ENCODE peak calls at places on chromosomes 13 and 19, in eight cellular contexts. R is GM23248, O is SK-N-SH, Q is OCI-LY7, M is GM23338, D is HCT116, U is PC-3, A is PC-9. G is an unnamed sample.
A peak's percentile ranks its signal among the peaks of the same experiment; 100 is the strongest.

GRCh38 chr19:57269515-57270250 is 10.6 kb upstream of the ZNF460 start:
- DNase-seq in D (no peak), U (peak; percentile 95), M (no peak), A (peak; percentile 77), O (peak; percentile 7), Q (peak; percentile 57), R (peak; percentile 93), G (peak; percentile 17)

GRCh38 chr13:76271728-76272232 is 614.4 kb downstream of the KCTD12 start:
- DNase-seq in Q (no peak), D (no peak), A (no peak), R (no peak), O (no peak), M (no peak), U (no peak), G (no peak)

GRCh38 chr13:42333613-42334328 is 61.8 kb downstream of the AKAP11 start:
- DNase-seq in U (peak; percentile 62), A (no peak), M (peak; percentile 80), D (no peak), R (peak; percentile 42), O (no peak), Q (peak; percentile 33), G (peak; percentile 43)

GRCh38 chr13:28489975-28490550 is 4.9 kb downstream of the FLT1 start:
- DNase-seq in U (no peak), O (no peak), M (no peak), D (no peak), R (no peak), Q (no peak), A (no peak), G (no peak)

GRCh38 chr19:5993516-5994406 is 15.8 kb upstream of the RANBP3 start:
- DNase-seq in O (peak; percentile 93), Q (no peak), U (peak; percentile 30), A (no peak), M (no peak), D (no peak), R (no peak), G (no peak)

GRCh38 chr13:99982021-99982740 is 597 bp downstream of the ZIC2 start:
- DNase-seq in Q (no peak), O (peak; percentile 55), R (peak; percentile 52), M (peak; percentile 50), A (no peak), U (no peak), D (no peak), G (peak; percentile 44)

GRCh38 chr19:27793128-27793643 is 1419.8 kb downstream of the UQCRFS1 start:
- DNase-seq in R (peak; percentile 89), M (peak; percentile 95), O (peak; percentile 65), U (peak; percentile 89), Q (peak; percentile 89), D (peak; percentile 90), A (peak; percentile 88), G (peak; percentile 83)

GRCh38 chr13:30334663-30335386 is 27.5 kb upstream of the KATNAL1 start:
- DNase-seq in Q (peak; percentile 60), U (peak; percentile 44), A (no peak), O (peak; percentile 38), M (peak; percentile 82), D (peak; percentile 59), R (peak; percentile 18), G (no peak)

GRCh38 chr13:34044660-34045080 is 226.7 kb downstream of the RFC3 start:
- DNase-seq in D (peak; percentile 69), U (peak; percentile 88), O (no peak), Q (no peak), A (peak; percentile 93), M (no peak), R (peak; percentile 80), G (no peak)

GRCh38 chr13:103282571-103283450 is 216.6 kb upstream of the SLC10A2 start:
- DNase-seq in D (no peak), R (peak; percentile 8), A (peak; percentile 98), O (no peak), Q (no peak), M (no peak), U (peak; percentile 86), G (peak; percentile 30)

GRCh38 chr13:103277959-103278673 is 211.9 kb upstream of the SLC10A2 start:
- DNase-seq in U (no peak), D (no peak), M (no peak), A (no peak), O (no peak), Q (no peak), R (no peak), G (no peak)

GRCh38 chr13:103287659-103288058 is 221.4 kb upstream of the SLC10A2 start:
- DNase-seq in Q (no peak), D (no peak), M (no peak), A (peak; percentile 50), R (no peak), O (no peak), U (peak; percentile 70), G (no peak)

GRCh38 chr13:103288114-103288513 is 221.9 kb upstream of the SLC10A2 start:
- DNase-seq in O (no peak), M (no peak), D (no peak), A (no peak), R (no peak), U (no peak), Q (no peak), G (no peak)

DNA sequence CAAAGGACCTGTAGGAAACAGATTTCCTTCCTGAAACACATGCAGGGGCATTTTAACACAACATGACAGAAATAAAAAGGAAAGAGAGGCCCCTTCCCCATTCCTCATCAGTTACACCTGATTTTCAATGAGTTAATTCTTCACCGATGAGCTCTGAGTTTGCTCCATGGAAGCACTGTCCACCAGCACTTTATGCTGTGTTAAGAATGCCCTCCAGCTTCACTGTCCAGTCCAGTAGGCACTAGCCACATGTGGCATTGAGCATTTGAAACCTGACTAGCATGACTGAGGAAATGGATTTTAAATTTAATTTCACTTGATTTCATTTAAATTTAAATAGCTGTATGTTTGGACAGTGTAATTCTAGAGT is 217.2 kb upstream of the SLC10A2 start:
- DNase-seq in R (no peak), Q (no peak), O (peak; percentile 17), U (no peak), D (no peak), A (no peak), M (no peak), G (no peak)
- H3K27ac ChIP-seq in R (no peak overlapping the region), Q (no peak overlapping the region), O (no peak overlapping the region), U (peak overlapping the region; percentile 97), D (no peak overlapping the region), A (peak overlapping the region; percentile 98), M (no peak overlapping the region), G (peak overlapping the region; percentile 63)

GRCh38 chr19:37563518-37563917 is 31.1 kb downstream of the ZNF571 start:
- DNase-seq in M (no peak), A (no peak), U (no peak), D (no peak), O (no peak), R (no peak), Q (no peak), G (no peak)
- H3K4me3 ChIP-seq in M (no peak overlapping the region), A (no peak overlapping the region), U (no peak overlapping the region), D (no peak overlapping the region), O (no peak overlapping the region), R (no peak overlapping the region), Q (no peak overlapping the region), G (no peak overlapping the region)

DNA sequence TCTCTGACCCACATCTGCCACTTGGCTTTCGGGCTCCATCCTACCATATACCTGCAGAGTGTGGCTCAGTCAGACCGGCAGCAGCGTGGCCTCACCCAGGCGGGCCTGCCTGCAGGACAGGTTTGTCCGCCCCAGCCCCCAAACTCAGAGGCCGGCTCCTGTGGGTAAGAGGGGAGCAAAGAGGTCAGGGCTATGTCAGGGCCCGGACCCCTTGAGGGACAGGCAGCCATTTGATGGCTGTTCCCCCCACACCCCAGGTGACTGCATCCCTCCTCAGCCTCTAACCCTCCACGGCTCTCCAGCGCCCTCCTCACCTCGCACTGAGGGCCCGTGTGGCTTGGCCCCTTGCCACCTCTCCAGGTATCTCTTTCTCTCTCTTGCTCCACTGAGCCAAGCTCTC is 12.3 kb upstream of the ZBTB32 start:
- DNase-seq in O (no peak), M (no peak), R (no peak), Q (no peak), A (peak; percentile 55), D (no peak), U (peak; percentile 23), G (no peak)
- H3K9me2 ChIP-seq in O (no peaks in the 10 kb centered on the region), M (no peaks in the 10 kb centered on the region), R (no peaks in the 10 kb centered on the region), Q (no peaks in the 10 kb centered on the region), A (no peaks in the 10 kb centered on the region), D (no peaks in the 10 kb centered on the region), U (no peaks in the 10 kb centered on the region), G (no peaks in the 10 kb centered on the region)

DNA sequence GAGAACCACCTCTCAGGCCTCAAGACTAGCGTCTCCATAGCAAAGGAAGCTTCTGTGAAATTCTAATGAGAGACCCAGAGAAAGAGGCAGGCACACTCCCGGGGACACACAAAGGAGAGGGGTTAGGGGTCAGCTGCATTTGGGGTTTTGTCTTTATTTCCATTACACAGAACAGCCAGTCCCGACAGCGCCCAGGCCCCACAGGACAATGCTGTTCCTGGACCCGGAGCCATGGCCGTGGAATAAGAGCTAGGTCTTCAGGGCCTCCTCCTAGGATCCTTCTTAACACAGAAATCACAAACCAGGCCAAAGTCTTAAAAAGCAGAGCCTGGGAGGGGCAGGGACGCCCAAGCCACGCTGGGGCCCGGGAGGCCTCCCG is 22.8 kb downstream of the KCTD15 start:
- DNase-seq in Q (no peak), M (peak; percentile 55), U (no peak), R (no peak), A (no peak), O (no peak), D (no peak), G (no peak)
- H3K27ac ChIP-seq in Q (no peak overlapping the region), M (peak overlapping the region; percentile 79), U (peak overlapping the region; percentile 99), R (peak overlapping the region; percentile 47), A (peak overlapping the region; percentile 94), O (no peak overlapping the region), D (peak overlapping the region; percentile 74), G (peak overlapping the region; percentile 25)

G was measured in hepatocyte.